ENCODE peak calls at places on chromosomes 7 and 10, in five cellular contexts. One of them, this sample, is unnamed.

GRCh38 chr7:136890379-136890778 is 21.9 kb downstream of the CHRM2 start:
- DNase-seq in NCI-H2081 treated with DMSO at 0.1 percent for 48 hours: no peak
- DNase-seq in T-helper 1 cell: no peak
- DNase-seq in NCI-H345: no peak
- DNase-seq in midbrain: no peak
- DNase-seq in this sample: no peak

GRCh38 chr10:98323221-98324164 is 55.5 kb upstream of the LOXL4 start:
- DNase-seq in T-helper 1 cell: no peak
- DNase-seq in NCI-H345: no peak
- DNase-seq in midbrain: no peak
- DNase-seq in NCI-H2081 treated with DMSO at 0.1 percent for 48 hours: peak
- DNase-seq in this sample: no peak

GRCh38 chr7:158278745-158279320 is 308.8 kb downstream of the PTPRN2 start:
- DNase-seq in NCI-H2081 treated with DMSO at 0.1 percent for 48 hours: no peak
- DNase-seq in midbrain: no peak
- DNase-seq in T-helper 1 cell: no peak
- DNase-seq in NCI-H345: no peak
- DNase-seq in this sample: no peak

GRCh38 chr7:93117327-93117726 is 452 bp downstream of the SAMD9 start:
- DNase-seq in NCI-H345: no peak
- DNase-seq in T-helper 1 cell: peak
- DNase-seq in midbrain: no peak
- DNase-seq in NCI-H2081 treated with DMSO at 0.1 percent for 48 hours: no peak
- DNase-seq in this sample: no peak

GRCh38 chr7:117445206-117445605 is 17.9 kb upstream of the ASZ1 start:
- DNase-seq in NCI-H345: no peak
- DNase-seq in midbrain: no peak
- DNase-seq in T-helper 1 cell: no peak
- DNase-seq in NCI-H2081 treated with DMSO at 0.1 percent for 48 hours: no peak
- DNase-seq in this sample: no peak

GRCh38 chr7:98186452-98187137 is 24.6 kb upstream of the BHLHA15 start:
- DNase-seq in NCI-H345: no peak
- DNase-seq in NCI-H2081 treated with DMSO at 0.1 percent for 48 hours: no peak
- DNase-seq in midbrain: no peak
- DNase-seq in T-helper 1 cell: no peak
- DNase-seq in this sample: no peak

GRCh38 chr10:69913586-69913985 is 111.9 kb downstream of the COL13A1 start:
- DNase-seq in T-helper 1 cell: no peak
- DNase-seq in NCI-H345: no peak
- DNase-seq in midbrain: no peak
- DNase-seq in NCI-H2081 treated with DMSO at 0.1 percent for 48 hours: no peak
- DNase-seq in this sample: no peak

GRCh38 chr7:134690614-134691504 is 44.2 kb downstream of the BPGM start:
- DNase-seq in T-helper 1 cell: no peak
- DNase-seq in midbrain: peak
- DNase-seq in NCI-H345: no peak
- DNase-seq in NCI-H2081 treated with DMSO at 0.1 percent for 48 hours: no peak
- DNase-seq in this sample: no peak

GRCh38 chr7:159067870-159068787 is 76.5 kb downstream of the VIPR2 start:
- DNase-seq in T-helper 1 cell: no peak
- DNase-seq in NCI-H345: no peak
- DNase-seq in NCI-H2081 treated with DMSO at 0.1 percent for 48 hours: no peak
- DNase-seq in midbrain: peak
- DNase-seq in this sample: peak

GRCh38 chr10:35214607-35215020 is 88.0 kb downstream of the CREM start:
- DNase-seq in NCI-H345: no peak
- DNase-seq in midbrain: no peak
- DNase-seq in T-helper 1 cell: no peak
- DNase-seq in NCI-H2081 treated with DMSO at 0.1 percent for 48 hours: no peak
- DNase-seq in this sample: no peak

GRCh38 chr10:70671619-70672164 is 614 bp upstream of the ADAMTS14 start:
- DNase-seq in NCI-H345: no peak
- DNase-seq in midbrain: no peak
- DNase-seq in T-helper 1 cell: no peak
- DNase-seq in NCI-H2081 treated with DMSO at 0.1 percent for 48 hours: no peak
- DNase-seq in this sample: no peak

GRCh38 chr7:29567174-29567573 is 3.5 kb downstream of the PRR15 start:
- DNase-seq in T-helper 1 cell: no peak
- DNase-seq in NCI-H345: no peak
- DNase-seq in midbrain: no peak
- DNase-seq in NCI-H2081 treated with DMSO at 0.1 percent for 48 hours: no peak
- DNase-seq in this sample: no peak

GRCh38 chr7:83476501-83476900 is 172.4 kb downstream of the SEMA3E start:
- DNase-seq in midbrain: no peak
- DNase-seq in NCI-H2081 treated with DMSO at 0.1 percent for 48 hours: peak
- DNase-seq in NCI-H345: no peak
- DNase-seq in T-helper 1 cell: no peak
- DNase-seq in this sample: no peak

GRCh38 chr10:74150151-74151056 is at the start of gene AP3M1:
- DNase-seq in midbrain: no peak
- DNase-seq in NCI-H2081 treated with DMSO at 0.1 percent for 48 hours: no peak
- DNase-seq in NCI-H345: peak
- DNase-seq in T-helper 1 cell: no peak
- DNase-seq in this sample: peak

GRCh38 chr10:6543431-6544005 is 36.6 kb downstream of the PRKCQ start:
- DNase-seq in NCI-H345: no peak
- DNase-seq in T-helper 1 cell: peak
- DNase-seq in midbrain: no peak
- DNase-seq in NCI-H2081 treated with DMSO at 0.1 percent for 48 hours: no peak
- DNase-seq in this sample: no peak

GRCh38 chr7:111650456-111650999 is 88.2 kb upstream of the IMMP2L start:
- DNase-seq in NCI-H345: no peak
- DNase-seq in midbrain: no peak
- DNase-seq in NCI-H2081 treated with DMSO at 0.1 percent for 48 hours: peak
- DNase-seq in T-helper 1 cell: no peak
- DNase-seq in this sample: no peak

GRCh38 chr10:72729528-72729927 is 37.6 kb downstream of the MCU start:
- DNase-seq in midbrain: no peak
- DNase-seq in NCI-H2081 treated with DMSO at 0.1 percent for 48 hours: no peak
- DNase-seq in T-helper 1 cell: peak
- DNase-seq in NCI-H345: no peak
- DNase-seq in this sample: no peak

GRCh38 chr10:16867556-16867955 is 50.3 kb upstream of the RSU1 start:
- DNase-seq in NCI-H345: no peak
- DNase-seq in NCI-H2081 treated with DMSO at 0.1 percent for 48 hours: no peak
- DNase-seq in midbrain: no peak
- DNase-seq in T-helper 1 cell: no peak
- DNase-seq in this sample: no peak

GRCh38 chr10:110311357-110311949 is 6.7 kb upstream of the SMNDC1 start:
- DNase-seq in midbrain: peak
- DNase-seq in T-helper 1 cell: peak
- DNase-seq in NCI-H2081 treated with DMSO at 0.1 percent for 48 hours: peak
- DNase-seq in NCI-H345: peak
- DNase-seq in this sample: peak

GRCh38 chr10:113239569-113239968 is 289.5 kb downstream of the TCF7L2 start:
- DNase-seq in midbrain: no peak
- DNase-seq in NCI-H2081 treated with DMSO at 0.1 percent for 48 hours: no peak
- DNase-seq in NCI-H345: no peak
- DNase-seq in T-helper 1 cell: no peak
- DNase-seq in this sample: no peak

GRCh38 chr10:82282782-82283456 is 407.9 kb downstream of the NRG3 start:
- DNase-seq in NCI-H2081 treated with DMSO at 0.1 percent for 48 hours: no peak
- DNase-seq in NCI-H345: no peak
- DNase-seq in midbrain: no peak
- DNase-seq in T-helper 1 cell: no peak
- DNase-seq in this sample: no peak

GRCh38 chr10:71036586-71036985 is 148.2 kb upstream of the PCBD1 start:
- DNase-seq in T-helper 1 cell: no peak
- DNase-seq in midbrain: no peak
- DNase-seq in NCI-H2081 treated with DMSO at 0.1 percent for 48 hours: no peak
- DNase-seq in NCI-H345: no peak
- DNase-seq in this sample: no peak

GRCh38 chr7:44045226-44046014 is 918 bp downstream of the DBNL start:
- DNase-seq in NCI-H2081 treated with DMSO at 0.1 percent for 48 hours: no peak
- DNase-seq in T-helper 1 cell: no peak
- DNase-seq in NCI-H345: no peak
- DNase-seq in midbrain: no peak
- DNase-seq in this sample: no peak

GRCh38 chr7:24907311-24907886 is 72.6 kb downstream of the OSBPL3 start:
- DNase-seq in NCI-H2081 treated with DMSO at 0.1 percent for 48 hours: no peak
- DNase-seq in T-helper 1 cell: peak
- DNase-seq in midbrain: no peak
- DNase-seq in NCI-H345: no peak
- DNase-seq in this sample: no peak

GRCh38 chr10:47090903-47091302 is 179.7 kb downstream of the PTPN20 start:
- DNase-seq in T-helper 1 cell: no peak
- DNase-seq in midbrain: no peak
- DNase-seq in NCI-H345: no peak
- DNase-seq in NCI-H2081 treated with DMSO at 0.1 percent for 48 hours: no peak
- DNase-seq in this sample: peak

GRCh38 chr7:5523052-5523711 is 99.5 kb upstream of the TNRC18 start:
- DNase-seq in midbrain: no peak
- DNase-seq in NCI-H2081 treated with DMSO at 0.1 percent for 48 hours: no peak
- DNase-seq in NCI-H345: no peak
- DNase-seq in T-helper 1 cell: peak
- DNase-seq in this sample: no peak

GRCh38 chr10:2508971-2509605 is 558.3 kb upstream of the PFKP start:
- DNase-seq in T-helper 1 cell: no peak
- DNase-seq in NCI-H2081 treated with DMSO at 0.1 percent for 48 hours: no peak
- DNase-seq in NCI-H345: no peak
- DNase-seq in midbrain: no peak
- DNase-seq in this sample: no peak

GRCh38 chr7:142356166-142356565 is 98.3 kb upstream of the PRSS58 start:
- DNase-seq in midbrain: no peak
- DNase-seq in NCI-H2081 treated with DMSO at 0.1 percent for 48 hours: peak
- DNase-seq in T-helper 1 cell: no peak
- DNase-seq in NCI-H345: peak
- DNase-seq in this sample: no peak

GRCh38 chr10:69644658-69645295 is 14.7 kb downstream of the FAM241B start:
- DNase-seq in NCI-H345: peak
- DNase-seq in NCI-H2081 treated with DMSO at 0.1 percent for 48 hours: peak
- DNase-seq in T-helper 1 cell: peak
- DNase-seq in midbrain: peak
- DNase-seq in this sample: peak